ENCODE peak calls at places on chromosomes 13 and 19, in seven cellular contexts. T, V, K, R, Y, E and C are unnamed samples.
A peak's percentile ranks its signal among the peaks of the same experiment; 100 is the strongest.

GRCh38 chr13:99926014-99926731 is 45.4 kb downstream of the ZIC5 start:
- DNase-seq in K (no peak), E (peak; percentile 57), V (no peak), Y (no peak), R (no peak), T (no peak), C (no peak)

GRCh38 chr19:46192990-46193650 is 36.4 kb upstream of the IGFL1 start:
- DNase-seq in V (no peak), R (peak; percentile 46), T (peak; percentile 79), K (no peak), Y (peak; percentile 27), E (no peak), C (no peak)

GRCh38 chr13:37068962-37069361 is 9.5 kb upstream of the SUPT20H start:
- DNase-seq in K (no peak), T (no peak), Y (no peak), V (no peak), E (no peak), R (no peak), C (no peak)

GRCh38 chr13:73064991-73065390 is 6.2 kb downstream of the KLF5 start:
- DNase-seq in K (no peak), V (no peak), Y (no peak), R (no peak), E (no peak), T (no peak), C (no peak)

GRCh38 chr19:34243876-34244578 is 10.3 kb upstream of the GARRE1 start:
- DNase-seq in V (no peak), E (no peak), K (no peak), R (no peak), T (no peak), Y (no peak), C (no peak)

GRCh38 chr13:77143325-77143907 is 116.5 kb upstream of the FBXL3 start:
- DNase-seq in V (no peak), Y (no peak), R (no peak), K (no peak), E (no peak), T (no peak), C (no peak)

GRCh38 chr13:74966814-74967213 is 515.2 kb downstream of the TBC1D4 start:
- DNase-seq in E (no peak), T (no peak), R (no peak), K (no peak), V (no peak), Y (no peak), C (peak; percentile 60)

GRCh38 chr13:31925079-31925478 is 106.5 kb upstream of the FRY start:
- DNase-seq in R (no peak), V (no peak), T (no peak), Y (no peak), E (no peak), K (no peak), C (no peak)

GRCh38 chr13:102020611-102021216 is 381.1 kb downstream of the FGF14 start:
- DNase-seq in R (no peak), E (no peak), T (no peak), V (no peak), K (no peak), Y (no peak), C (no peak)

GRCh38 chr13:64551755-64552154 is 2678.4 kb downstream of the PCDH9 start:
- DNase-seq in Y (no peak), V (no peak), K (no peak), T (no peak), R (no peak), E (no peak), C (no peak)

GRCh38 chr13:113792821-113793717 is 34.0 kb downstream of the TMEM255B start:
- DNase-seq in E (no peak), R (no peak), T (no peak), V (no peak), Y (no peak), K (no peak), C (no peak)

GRCh38 chr13:90793261-90793785 is 554.2 kb upstream of the MIR17HG start:
- DNase-seq in Y (no peak), T (no peak), K (no peak), R (no peak), E (no peak), V (no peak), C (no peak)

GRCh38 chr19:17049711-17050280 is 23.2 kb upstream of the CPAMD8 start:
- DNase-seq in T (no peak), V (no peak), Y (no peak), E (no peak), R (no peak), K (peak; percentile 51), C (no peak)

GRCh38 chr13:105343134-105343806 is 1192.2 kb downstream of the EFNB2 start:
- DNase-seq in R (no peak), K (no peak), Y (no peak), T (no peak), E (no peak), V (no peak), C (no peak)

GRCh38 chr19:12777217-12778019 is 2.1 kb upstream of the HOOK2 start:
- DNase-seq in T (peak; percentile 85), V (peak; percentile 86), K (peak; percentile 75), Y (peak; percentile 86), E (peak; percentile 81), R (peak; percentile 66), C (peak; percentile 88)

GRCh38 chr19:12782174-12782423 is 6.7 kb upstream of the HOOK2 start:
- DNase-seq in R (no peak), V (no peak), K (no peak), Y (no peak), T (no peak), E (no peak), C (no peak)

GRCh38 chr19:12778905-12779161 is 3.5 kb upstream of the HOOK2 start:
- DNase-seq in R (no peak), V (no peak), E (no peak), K (no peak), T (no peak), Y (no peak), C (no peak)

GRCh38 chr19:12778020-12778904 is 2.9 kb upstream of the HOOK2 start:
- DNase-seq in Y (peak; percentile 70), E (peak; percentile 79), R (peak; percentile 66), V (peak; percentile 80), T (peak; percentile 82), K (peak; percentile 76), C (peak; percentile 86)

DNA sequence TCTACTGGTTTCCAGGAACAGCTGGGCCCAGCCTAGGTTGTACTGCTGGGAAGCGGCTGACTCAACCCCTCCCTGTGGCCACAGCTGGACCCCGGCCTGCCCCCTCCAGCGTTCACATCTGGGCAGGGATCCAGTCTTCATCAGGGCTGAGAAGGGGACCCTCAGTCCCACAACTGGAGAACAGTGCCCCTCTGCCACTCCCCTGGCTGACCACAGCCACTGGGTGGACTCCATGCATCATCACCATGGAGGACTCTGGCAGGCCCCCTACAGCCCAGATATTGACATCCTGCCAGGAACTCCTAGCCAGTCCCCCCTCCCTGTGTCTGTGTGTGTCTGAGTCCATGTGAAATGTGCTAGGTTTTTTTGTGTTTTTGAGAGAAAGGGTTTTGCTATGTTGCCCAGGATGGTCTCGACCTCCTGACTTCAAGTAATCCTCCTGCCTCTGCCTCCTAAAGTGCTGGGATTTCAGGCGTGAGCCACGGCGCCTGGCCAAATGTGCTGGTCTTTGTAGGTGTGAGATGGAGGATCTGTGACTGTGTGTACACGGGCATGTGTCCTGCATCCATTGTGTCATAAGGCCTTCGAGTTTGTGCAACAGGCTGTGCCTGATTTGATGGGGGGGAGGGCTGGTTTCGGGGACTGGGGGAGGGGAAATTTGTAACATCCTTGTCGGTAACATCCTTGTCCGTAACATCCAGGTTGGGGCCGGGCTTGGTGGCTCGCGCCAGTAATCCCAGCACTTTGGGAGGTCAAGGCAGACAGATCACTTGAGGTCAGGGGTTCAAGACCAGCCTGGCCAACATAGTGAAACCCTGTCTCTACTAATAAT is 4.0 kb upstream of the HOOK2 start:
- DNase-seq in T (peak; percentile 63), R (peak; percentile 50), Y (no peak), E (no peak), V (peak; percentile 83), K (peak; percentile 69), C (peak; percentile 78)
- TF ChIP-seq POLR2A in T (peak; percentile 47), R (no peak), Y (no peak), E (no peak), V (peak; percentile 11), K (no peak), C (no peak)

DNA sequence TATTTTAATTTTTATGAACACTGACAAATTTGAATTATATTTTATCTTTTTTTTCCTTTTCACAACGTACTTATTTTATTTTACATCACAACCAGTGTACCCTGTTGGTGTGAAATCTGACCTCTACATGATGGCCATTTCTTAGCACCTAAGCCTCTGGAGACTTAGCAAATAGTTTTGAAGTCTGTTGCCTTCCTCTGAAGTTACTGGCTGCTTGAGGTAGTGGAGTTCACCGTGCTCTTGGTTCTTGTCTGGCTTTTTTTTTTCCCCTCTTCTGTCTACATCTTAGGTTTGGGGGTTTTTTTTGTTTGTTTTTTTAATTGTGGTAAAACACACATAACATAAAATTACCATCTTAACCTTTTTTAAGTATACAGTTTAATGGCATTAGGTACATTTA is 94.2 kb upstream of the MLNR start:
- DNase-seq in K (no peak), R (no peak), T (no peak), E (no peak), V (no peak), Y (no peak), C (no peak)
- H3K4me3 ChIP-seq in K (no peak overlapping the region), R (no peak overlapping the region), T (no peak overlapping the region), E (no peak overlapping the region), V (no peak overlapping the region), Y (no peak overlapping the region), C (no peak overlapping the region)

GRCh38 chr13:50081899-50082425 is 66.7 kb downstream of the KCNRG start:
- DNase-seq in R (peak; percentile 98), T (peak; percentile 97), Y (peak; percentile 98), K (peak; percentile 98), E (peak; percentile 98), V (peak; percentile 97), C (peak; percentile 98)
- TF ChIP-seq POLR2A in R (peak; percentile 63), T (peak; percentile 27), Y (peak; percentile 16), K (peak; percentile 63), E (no peak), V (no peak), C (no peak)

DNA sequence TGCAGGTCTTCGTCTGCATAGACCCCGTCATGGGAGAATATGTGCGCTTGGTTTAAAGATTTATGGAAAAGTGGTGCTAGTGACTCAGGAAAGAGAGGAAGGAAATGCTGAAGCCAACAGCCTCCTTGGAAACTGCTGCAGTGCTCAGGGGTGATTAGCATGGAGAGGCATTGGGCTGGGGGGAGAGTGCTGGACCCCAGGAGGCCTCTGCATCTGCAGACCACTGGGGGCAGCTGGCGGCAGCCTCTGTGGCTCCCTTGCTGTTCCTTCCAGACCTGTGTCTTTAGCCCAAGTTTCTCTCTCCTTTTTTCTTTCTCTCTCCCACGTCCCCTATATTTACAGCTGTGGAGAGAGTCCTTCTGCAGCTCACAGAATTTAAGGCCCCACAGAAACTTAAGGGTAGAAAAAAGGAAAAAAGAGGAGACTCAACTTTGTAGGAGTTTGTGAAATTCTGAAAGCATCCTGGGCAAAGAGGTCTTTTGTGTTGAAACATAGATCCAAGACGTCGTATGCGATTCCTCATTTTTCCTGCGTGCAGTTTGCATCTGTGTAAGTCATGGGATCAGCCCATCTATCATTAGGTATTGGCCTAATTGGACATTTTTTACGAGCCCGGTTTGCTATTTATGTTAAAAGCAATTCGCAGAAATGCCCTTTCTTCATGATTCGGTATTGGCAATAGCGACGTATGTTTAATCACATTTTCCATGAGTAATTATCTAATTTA is 116.2 kb upstream of the ZNF536 start:
- DNase-seq in Y (no peak), V (no peak), E (no peak), T (no peak), K (no peak), R (no peak), C (no peak)
- H3K4me3 ChIP-seq in Y (no peak overlapping the region), V (no peak overlapping the region), E (no peak overlapping the region), T (no peak overlapping the region), K (no peak overlapping the region), R (no peak overlapping the region), C (no peak overlapping the region)